ENCODE peak calls at places on chromosome 3, in four cellular contexts. K is CD8-positive, alpha-beta T cell; X is heart right ventricle; U is H1. O is an unnamed sample.

GRCh38 chr3:194322701-194323174 is 28.4 kb downstream of the CPN2 start:
- DNase-seq in K (no peak), X (no peak), U (no peak), O (no peak)

GRCh38 chr3:8891774-8892173 is 71.5 kb downstream of the RAD18 start:
- DNase-seq in K (no peak), X (no peak), U (no peak), O (no peak)

GRCh38 chr3:94862703-94863102 is 799.8 kb downstream of the NSUN3 start:
- DNase-seq in K (no peak), X (no peak), U (no peak), O (peak; percentile 56)

GRCh38 chr3:31102196-31102879 is 207.9 kb upstream of the GADL1 start:
- DNase-seq in K (no peak), X (no peak), U (no peak), O (no peak)

GRCh38 chr3:77254967-77255831 is 215.3 kb downstream of the ROBO2 start:
- DNase-seq in K (no peak), X (no peak), U (peak; percentile 62), O (no peak)

GRCh38 chr3:191320316-191320715 is 8.9 kb upstream of the CCDC50 start:
- DNase-seq in K (no peak), X (no peak), U (no peak), O (no peak)

GRCh38 chr3:6228958-6229683 is 631.8 kb upstream of the GRM7 start:
- DNase-seq in K (no peak), X (no peak), U (no peak), O (no peak)

GRCh38 chr3:76293856-76294255 is 508.5 kb upstream of the ZNF717 start:
- DNase-seq in K (no peak), X (no peak), U (no peak), O (no peak)

GRCh38 chr3:70561796-70562195 is 249.4 kb upstream of the MDFIC2 start:
- DNase-seq in K (no peak), X (no peak), U (no peak), O (no peak)

GRCh38 chr3:148211725-148212124 is 486.0 kb upstream of the AGTR1 start:
- DNase-seq in K (no peak), X (no peak), U (no peak), O (no peak)

GRCh38 chr3:197371521-197372075 is 73.2 kb upstream of the DLG1 start:
- DNase-seq in K (no peak), X (no peak), U (no peak), O (no peak)

GRCh38 chr3:183825380-183826161 is at the start of gene MAP6D1:
- DNase-seq in K (peak; percentile 64), X (peak; percentile 36), U (peak; percentile 85), O (no peak)

GRCh38 chr3:148084931-148085330 is 612.8 kb upstream of the AGTR1 start:
- DNase-seq in K (no peak), X (no peak), U (no peak), O (no peak)

GRCh38 chr3:33392703-33393125 is 47.5 kb downstream of the UBP1 start:
- DNase-seq in K (no peak), X (no peak), U (no peak), O (no peak)

GRCh38 chr3:64408770-64409169 is 183.5 kb upstream of the PRICKLE2 start:
- DNase-seq in K (no peak), X (no peak), U (no peak), O (no peak)

GRCh38 chr3:146470424-146470990 is 1.1 kb upstream of the PLSCR2 start:
- DNase-seq in K (no peak), X (no peak), U (no peak), O (no peak)
- H3K4me3 ChIP-seq in K (no peak overlapping the region), X (no peak overlapping the region), U (peak overlapping the region; percentile 65), O (no peak overlapping the region)

GRCh38 chr3:72265661-72266370 is 480.9 kb upstream of the PROK2 start:
- DNase-seq in K (no peak), X (no peak), U (no peak), O (no peak)
- TF ChIP-seq CTCF in K (no peak), X (no peak), U (no peak), O (no peak)

DNA sequence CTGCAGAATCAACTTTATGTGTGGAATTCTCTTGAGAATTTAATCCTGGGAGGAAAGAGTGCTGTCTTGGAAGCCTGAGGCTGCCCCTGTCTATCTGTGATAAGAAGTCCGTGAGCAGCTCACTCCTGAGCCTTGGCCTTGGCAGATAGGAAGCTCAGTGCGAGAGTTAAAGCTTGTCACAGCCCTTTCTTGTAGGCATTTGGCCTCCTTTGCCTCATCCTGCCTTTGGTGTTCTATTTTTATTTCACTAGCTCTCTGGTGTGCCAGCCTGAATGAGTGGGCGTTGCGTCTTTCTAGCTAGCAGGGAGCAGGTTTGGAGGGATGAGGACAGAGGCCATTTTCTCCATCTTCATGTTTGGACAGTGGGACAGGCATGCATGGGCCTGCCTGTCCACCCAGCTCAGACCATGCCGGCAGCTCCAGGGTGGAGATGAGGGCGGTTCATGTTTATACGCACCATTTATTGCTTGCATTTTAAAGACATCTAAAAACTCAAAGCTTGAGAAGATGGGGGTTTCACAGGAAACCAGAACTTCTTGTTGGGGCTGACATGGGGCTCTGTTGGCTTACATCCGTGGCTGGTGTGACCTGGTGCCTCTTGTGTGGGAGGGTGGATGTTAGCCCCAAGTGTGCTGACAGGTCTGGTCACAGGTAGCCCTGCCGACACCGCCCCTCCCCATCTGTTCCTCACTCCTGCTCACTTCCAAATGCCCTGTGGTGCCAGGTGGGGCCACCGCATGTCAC is 29.8 kb downstream of the IRAK2 start:
- DNase-seq in K (peak; percentile 53), X (peak; percentile 28), U (no peak), O (peak; percentile 81)
- H3K4me3 ChIP-seq in K (peak overlapping the region; percentile 40), X (no peak overlapping the region), U (no peak overlapping the region), O (no peak overlapping the region)

GRCh38 chr3:12708584-12709192 is 44.8 kb upstream of the RAF1 start:
- DNase-seq in K (no peak), X (peak; percentile 34), U (no peak), O (peak; percentile 76)

GRCh38 chr3:12705981-12706380 is 42.1 kb upstream of the RAF1 start:
- DNase-seq in K (no peak), X (no peak), U (no peak), O (no peak)

GRCh38 chr3:12707425-12707824 is 43.5 kb upstream of the RAF1 start:
- DNase-seq in K (no peak), X (no peak), U (no peak), O (no peak)

GRCh38 chr3:12705374-12705926 is 41.5 kb upstream of the RAF1 start:
- DNase-seq in K (no peak), X (no peak), U (no peak), O (no peak)

GRCh38 chr3:12706504-12707253 is 42.8 kb upstream of the RAF1 start:
- DNase-seq in K (peak; percentile 44), X (no peak), U (peak; percentile 77), O (no peak)
- TF ChIP-seq CTCF in K (peak; percentile 61), X (peak; percentile 28), U (peak; percentile 99), O (no peak)

GRCh38 chr3:71978150-71978721 is 193.3 kb upstream of the PROK2 start:
- DNase-seq in K (no peak), X (no peak), U (no peak), O (no peak)
- H3K4me3 ChIP-seq in K (no peak overlapping the region), X (no peak overlapping the region), U (no peak overlapping the region), O (no peak overlapping the region)

DNA sequence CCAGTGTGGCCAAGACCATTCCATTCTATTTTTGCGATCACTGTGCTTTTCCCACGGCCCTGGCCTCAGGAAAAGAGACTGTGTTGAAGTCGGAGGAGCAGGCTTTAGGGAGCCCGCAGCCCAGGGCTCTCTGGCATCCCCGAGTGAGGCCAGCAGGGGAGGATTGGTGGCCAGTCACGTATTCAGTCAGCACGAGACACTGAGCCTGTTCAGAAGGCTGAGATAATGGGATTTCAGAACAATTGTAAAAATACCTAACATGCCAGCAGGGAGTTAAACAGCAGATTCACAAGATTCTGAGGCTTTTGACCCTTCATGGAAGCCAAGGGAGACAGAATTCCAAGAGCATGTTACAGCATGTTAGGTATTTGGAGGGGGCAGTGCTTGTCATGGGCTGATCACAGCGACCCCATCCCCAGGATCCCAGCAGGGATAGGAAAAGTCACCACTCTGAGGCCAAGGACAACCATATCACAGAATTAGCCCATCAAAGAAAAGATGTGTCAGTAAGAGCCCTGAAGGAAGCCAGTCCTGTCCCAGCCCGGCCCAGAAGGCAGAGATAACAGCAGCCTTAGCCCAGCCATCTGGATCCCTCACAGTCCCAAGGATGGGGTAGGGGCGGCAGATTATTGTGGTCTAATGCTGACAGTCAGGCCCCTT is 40.6 kb downstream of the AMOTL2 start:
- DNase-seq in K (no peak), X (no peak), U (no peak), O (peak; percentile 78)
- TF ChIP-seq CTCF in K (no peak), X (no peak), U (no peak), O (no peak)

GRCh38 chr3:120448707-120449650 is 1.8 kb downstream of the FSTL1 start:
- DNase-seq in K (no peak), X (no peak), U (no peak), O (peak; percentile 75)
- H3K4me3 ChIP-seq in K (no peak overlapping the region), X (peak overlapping the region; percentile 90), U (peak overlapping the region; percentile 97), O (peak overlapping the region; percentile 95)

GRCh38 chr3:51718547-51719412 is 11.9 kb downstream of the GRM2 start:
- DNase-seq in K (peak; percentile 22), X (peak; percentile 54), U (peak; percentile 92), O (no peak)

GRCh38 chr3:51719413-51720025 is 12.7 kb downstream of the GRM2 start:
- DNase-seq in K (no peak), X (no peak), U (no peak), O (no peak)

GRCh38 chr3:51720292-51721061 is 13.6 kb downstream of the GRM2 start:
- DNase-seq in K (no peak), X (no peak), U (no peak), O (no peak)

GRCh38 chr3:51721062-51721745 is 14.3 kb downstream of the GRM2 start:
- DNase-seq in K (no peak), X (no peak), U (no peak), O (no peak)

DNA sequence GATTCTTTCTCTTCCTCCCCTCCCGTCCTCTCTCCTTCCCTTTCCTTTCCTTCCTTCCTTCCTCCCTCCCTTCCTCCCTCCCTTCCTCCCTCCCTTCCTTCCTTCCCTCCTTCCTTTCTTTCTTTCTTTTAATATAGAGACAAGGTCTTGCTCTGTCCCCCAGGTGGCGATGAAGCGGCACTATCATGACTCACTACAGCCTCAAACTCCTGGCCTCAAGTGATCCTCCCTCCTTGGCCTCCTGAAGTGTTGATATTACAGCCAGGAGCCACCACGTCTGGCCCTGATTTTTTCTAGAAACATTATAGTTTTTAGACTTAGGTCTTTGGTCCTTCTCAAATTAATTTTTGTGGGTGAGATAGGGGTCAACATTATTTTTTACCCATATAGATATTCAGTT is 15.5 kb downstream of the GRM2 start:
- DNase-seq in K (no peak), X (no peak), U (peak; percentile 46), O (no peak)
- TF ChIP-seq CTCF in K (no peak), X (no peak), U (peak; percentile 52), O (no peak)

DNA sequence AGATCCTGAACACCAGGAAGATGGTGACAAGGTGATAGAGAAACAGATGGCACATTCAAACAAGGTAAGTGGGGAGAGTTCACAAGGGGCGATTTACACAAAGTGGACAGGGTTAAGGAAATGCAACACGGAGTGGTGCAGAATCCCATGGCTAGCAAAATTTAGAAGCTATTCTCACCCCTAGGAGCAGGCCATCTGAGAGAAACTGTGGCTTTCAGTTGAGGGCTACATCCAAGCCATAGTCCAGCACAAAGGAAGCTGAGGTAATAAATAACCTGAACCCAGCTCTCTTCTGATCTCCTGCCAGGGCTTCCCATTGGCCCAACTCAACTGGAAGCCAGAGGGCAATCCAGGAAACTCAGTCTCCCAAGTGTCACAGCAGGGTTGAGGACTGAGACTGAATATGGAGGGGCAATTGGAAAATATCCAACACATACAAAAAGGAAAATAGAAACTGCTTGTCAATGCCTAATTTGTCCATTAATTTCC is 1.2 kb upstream of the ZNF445 start:
- DNase-seq in K (no peak), X (no peak), U (no peak), O (no peak)
- H3K4me3 ChIP-seq in K (no peak overlapping the region), X (no peak overlapping the region), U (no peak overlapping the region), O (no peak overlapping the region)

GRCh38 chr3:112253301-112253971 is 40.6 kb downstream of the SLC9C1 start:
- DNase-seq in K (no peak), X (no peak), U (no peak), O (no peak)
- TF ChIP-seq CTCF in K (no peak), X (no peak), U (no peak), O (no peak)

O was measured in coronary artery.